ENCODE peak calls at places on chromosome 6, in eight cellular contexts. I is suprapubic skin; N is SJCRH30; M is effector memory CD4-positive, alpha-beta T cell; A is sigmoid colon; H is breast epithelium; U is cardiac muscle cell; P is psoas muscle. Q is an unnamed sample.

GRCh38 chr6:129189266-129189665 is 306.3 kb downstream of the LAMA2 start:
- DNase-seq in M (no peak), A (no peak), H (no peak), P (no peak), I (no peak), N (no peak), U (no peak), Q (no peak)

GRCh38 chr6:13038315-13039261 is 289.7 kb downstream of the TBC1D7 start:
- DNase-seq in N (no peak), U (peak; percentile 53), P (no peak), A (no peak), I (no peak), H (no peak), M (no peak), Q (no peak)

GRCh38 chr6:85354761-85355618 is 94.9 kb upstream of the NT5E start:
- DNase-seq in N (peak; percentile 59), M (peak; percentile 27), U (peak; percentile 73), H (peak; percentile 64), I (peak; percentile 85), P (peak; percentile 79), A (peak; percentile 85), Q (peak; percentile 79)

GRCh38 chr6:28741363-28741762 is 182.4 kb downstream of the TRIM27 start:
- DNase-seq in I (no peak), A (no peak), U (no peak), M (no peak), H (no peak), P (no peak), N (no peak), Q (no peak)

GRCh38 chr6:76631641-76632040 is 559.2 kb upstream of the IMPG1 start:
- DNase-seq in M (no peak), N (no peak), I (no peak), P (no peak), A (no peak), H (no peak), U (no peak), Q (no peak)

GRCh38 chr6:5894357-5894756 is 112.4 kb downstream of the NRN1 start:
- DNase-seq in A (no peak), M (no peak), H (no peak), I (no peak), N (no peak), P (no peak), U (no peak), Q (no peak)

GRCh38 chr6:52596371-52597028 is 19.6 kb upstream of the TRAM2 start:
- DNase-seq in N (peak; percentile 36), A (no peak), U (no peak), H (no peak), P (no peak), I (no peak), M (no peak), Q (no peak)

GRCh38 chr6:113585246-113585645 is 271.9 kb upstream of the MARCKS start:
- DNase-seq in N (no peak), A (no peak), H (no peak), U (no peak), P (no peak), I (no peak), M (no peak), Q (no peak)

GRCh38 chr6:80872951-80873308 is 766.5 kb downstream of the BCKDHB start:
- DNase-seq in A (no peak), H (no peak), N (no peak), P (no peak), I (no peak), U (no peak), M (no peak), Q (no peak)

GRCh38 chr6:150078788-150079187 is 9.9 kb upstream of the ULBP3 start:
- DNase-seq in A (no peak), I (peak; percentile 8), H (no peak), N (no peak), M (no peak), P (no peak), U (no peak), Q (peak; percentile 33)

GRCh38 chr6:135680964-135681913 is 170.3 kb upstream of the PDE7B start:
- DNase-seq in P (no peak), A (no peak), U (no peak), M (no peak), H (no peak), N (no peak), I (no peak), Q (no peak)

GRCh38 chr6:89471287-89471867 is 38.4 kb downstream of the ANKRD6 start:
- DNase-seq in N (no peak), P (no peak), H (no peak), A (no peak), M (no peak), I (no peak), U (peak; percentile 22), Q (no peak)

GRCh38 chr6:162099685-162100084 is 627.9 kb downstream of the PRKN start:
- DNase-seq in H (no peak), M (no peak), U (no peak), N (no peak), P (no peak), A (no peak), I (no peak), Q (no peak)

GRCh38 chr6:11284996-11285395 is 52.5 kb upstream of the NEDD9 start:
- DNase-seq in M (no peak), U (no peak), P (no peak), I (no peak), A (no peak), H (no peak), N (no peak), Q (no peak)
- H3K27ac ChIP-seq in M (no peak overlapping the region), U (no peak overlapping the region), P (no peak overlapping the region), I (no peak overlapping the region), A (no peak overlapping the region), H (no peak overlapping the region), N (no peak overlapping the region), Q (no peak overlapping the region)

DNA sequence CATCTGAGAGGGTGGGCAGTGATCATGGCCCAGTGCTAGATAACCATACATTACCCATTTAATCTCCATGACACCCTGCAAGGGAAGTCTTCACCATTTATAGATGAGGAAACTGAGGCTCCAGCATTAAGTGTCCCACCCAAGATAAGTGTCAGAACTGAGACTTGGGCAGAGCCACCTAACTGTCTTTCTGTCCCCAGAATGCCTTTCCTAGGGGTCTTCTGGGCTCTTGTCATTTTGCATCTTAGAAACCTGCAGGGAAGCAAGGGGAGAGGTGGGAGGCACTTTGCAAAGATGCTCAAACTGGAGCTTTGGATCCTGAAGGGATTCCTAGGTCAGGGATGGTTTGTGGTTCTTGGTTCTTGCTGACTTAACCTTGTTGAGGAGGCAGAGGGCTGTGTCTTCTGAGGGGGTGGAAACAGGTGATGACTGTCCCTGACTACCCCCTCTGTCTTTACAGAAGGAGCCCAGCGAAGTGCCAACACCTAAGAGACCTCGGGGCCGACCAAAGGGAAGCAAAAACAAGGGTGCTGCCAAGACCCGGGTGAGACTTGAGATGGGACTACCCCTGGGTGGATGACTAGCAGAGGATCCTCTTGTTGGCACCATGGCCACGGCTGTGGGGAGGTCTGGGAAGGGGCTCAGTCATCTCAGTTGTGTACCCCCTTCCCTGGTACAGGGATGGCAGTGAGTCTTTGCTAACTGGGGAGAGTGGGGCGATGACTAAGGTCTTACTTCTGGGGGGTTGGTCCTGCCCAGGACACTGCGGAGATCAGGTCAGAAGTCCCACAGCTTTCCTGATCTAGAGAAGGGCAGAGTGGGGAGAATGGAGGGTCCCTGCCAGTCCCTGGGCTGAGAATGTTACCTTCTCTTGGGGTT is 5.8 kb downstream of the HMGA1 start:
- DNase-seq in M (no peak), H (peak; percentile 36), N (no peak), P (no peak), A (peak; percentile 47), U (no peak), I (no peak), Q (no peak)
- H3K27ac ChIP-seq in M (peak overlapping the region; percentile 42), H (no peak overlapping the region), N (no peak overlapping the region), P (peak overlapping the region; percentile 87), A (no peak overlapping the region), U (peak overlapping the region; percentile 9), I (no peak overlapping the region), Q (no peak overlapping the region)

GRCh38 chr6:31210842-31211241 is 40.4 kb upstream of the POU5F1 start:
- DNase-seq in N (no peak), H (no peak), P (no peak), I (no peak), M (no peak), A (no peak), U (no peak), Q (no peak)

GRCh38 chr6:31205638-31206037 is 35.2 kb upstream of the POU5F1 start:
- DNase-seq in N (no peak), H (no peak), I (no peak), U (no peak), P (no peak), A (no peak), M (no peak), Q (peak; percentile 83)

GRCh38 chr6:31210119-31210518 is 39.6 kb upstream of the POU5F1 start:
- DNase-seq in P (no peak), H (no peak), M (no peak), A (no peak), U (no peak), I (no peak), N (no peak), Q (no peak)

GRCh38 chr6:31208506-31208905 is 38.0 kb upstream of the POU5F1 start:
- DNase-seq in M (no peak), A (no peak), U (no peak), P (no peak), I (no peak), N (no peak), H (no peak), Q (no peak)

GRCh38 chr6:31209137-31209536 is 38.7 kb upstream of the POU5F1 start:
- DNase-seq in H (no peak), U (no peak), N (no peak), M (no peak), P (no peak), I (no peak), A (no peak), Q (peak; percentile 88)
- H3K27ac ChIP-seq in H (peak overlapping the region; percentile 26), U (no peak overlapping the region), N (no peak overlapping the region), M (no peak overlapping the region), P (no peak overlapping the region), I (no peak overlapping the region), A (no peak overlapping the region), Q (no peak overlapping the region)

GRCh38 chr6:40819182-40819834 is 219.7 kb downstream of the UNC5CL start:
- DNase-seq in P (no peak), I (no peak), N (no peak), M (no peak), A (no peak), U (no peak), H (no peak), Q (no peak)

GRCh38 chr6:40815731-40816130 is 223.3 kb downstream of the UNC5CL start:
- DNase-seq in N (no peak), I (no peak), H (no peak), M (no peak), U (no peak), P (no peak), A (no peak), Q (no peak)

GRCh38 chr6:40816601-40817000 is 222.4 kb downstream of the UNC5CL start:
- DNase-seq in U (no peak), P (no peak), I (no peak), M (no peak), H (no peak), N (no peak), A (no peak), Q (no peak)

GRCh38 chr6:40822619-40823018 is 216.4 kb downstream of the UNC5CL start:
- DNase-seq in M (no peak), I (no peak), P (no peak), U (no peak), H (no peak), N (no peak), A (no peak), Q (no peak)

DNA sequence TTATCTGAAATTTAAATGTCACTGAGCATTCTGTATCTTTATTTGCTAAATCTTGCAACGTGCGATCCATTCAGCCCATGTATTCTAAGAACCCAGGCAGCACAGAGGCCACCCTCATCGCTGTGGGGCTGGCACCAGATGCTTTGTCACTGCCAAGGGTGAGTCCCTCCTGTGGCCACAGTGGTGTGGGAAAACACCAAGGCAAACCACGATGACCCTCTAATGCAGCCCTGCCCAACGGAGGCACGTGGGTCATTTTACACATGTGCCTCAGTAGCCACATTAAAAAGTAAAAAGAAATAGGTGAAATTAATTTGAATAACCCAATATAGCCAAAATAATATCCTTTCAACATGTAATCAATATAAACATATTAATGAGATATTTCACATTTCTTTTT is 221.7 kb downstream of the UNC5CL start:
- DNase-seq in I (no peak), H (no peak), P (no peak), U (no peak), M (no peak), A (no peak), N (no peak), Q (no peak)
- H3K27ac ChIP-seq in I (no peak overlapping the region), H (no peak overlapping the region), P (no peak overlapping the region), U (no peak overlapping the region), M (no peak overlapping the region), A (no peak overlapping the region), N (no peak overlapping the region), Q (no peak overlapping the region)

Q was measured in small intestine.